ENCODE peak calls at places on chromosome 9, in four cellular contexts. One of them, this sample, is unnamed.

GRCh38 chr9:78919701-78920100 is 622.8 kb downstream of the PSAT1 start:
- DNase-seq in WERI-Rb-1: no peak
- DNase-seq in fibroblast of lung: no peak
- DNase-seq in A549: no peak
- DNase-seq in this sample: no peak

GRCh38 chr9:72680593-72681317 is 159.3 kb downstream of the TMC1 start:
- DNase-seq in WERI-Rb-1: no peak
- DNase-seq in A549: no peak
- DNase-seq in fibroblast of lung: no peak
- DNase-seq in this sample: no peak

GRCh38 chr9:114001794-114002261 is 76.3 kb downstream of the AMBP start:
- DNase-seq in WERI-Rb-1: no peak
- DNase-seq in fibroblast of lung: no peak
- DNase-seq in A549: no peak
- DNase-seq in this sample: no peak

GRCh38 chr9:96875460-96876142 is 21.3 kb upstream of the ZNF782 start:
- DNase-seq in fibroblast of lung: peak; percentile 83
- DNase-seq in A549: peak; percentile 91
- DNase-seq in WERI-Rb-1: peak; percentile 98
- DNase-seq in this sample: peak; percentile 83

GRCh38 chr9:110257097-110257955 is 1.0 kb upstream of the TXN start:
- DNase-seq in WERI-Rb-1: no peak
- DNase-seq in A549: no peak
- DNase-seq in fibroblast of lung: no peak
- DNase-seq in this sample: no peak

GRCh38 chr9:124179196-124180071 is 78.3 kb upstream of the NEK6 start:
- DNase-seq in fibroblast of lung: no peak
- DNase-seq in A549: no peak
- DNase-seq in WERI-Rb-1: no peak
- DNase-seq in this sample: no peak

GRCh38 chr9:14846871-14847311 is 63.3 kb downstream of the FREM1 start:
- DNase-seq in WERI-Rb-1: peak; percentile 87
- DNase-seq in A549: peak; percentile 44
- DNase-seq in fibroblast of lung: peak; percentile 26
- DNase-seq in this sample: peak; percentile 47

GRCh38 chr9:79273311-79273710 is 298.5 kb upstream of the TLE4 start:
- DNase-seq in WERI-Rb-1: no peak
- DNase-seq in A549: no peak
- DNase-seq in fibroblast of lung: no peak
- DNase-seq in this sample: no peak

GRCh38 chr9:5851445-5851844 is 18.5 kb upstream of the ERMP1 start:
- DNase-seq in A549: no peak
- DNase-seq in WERI-Rb-1: no peak
- DNase-seq in fibroblast of lung: peak; percentile 73
- DNase-seq in this sample: no peak

GRCh38 chr9:104740596-104740995 is 6.9 kb upstream of the NIPSNAP3A start:
- DNase-seq in fibroblast of lung: no peak
- DNase-seq in A549: peak; percentile 11
- DNase-seq in WERI-Rb-1: no peak
- DNase-seq in this sample: no peak

GRCh38 chr9:114291886-114292590 is 30.9 kb upstream of the ORM1 start:
- DNase-seq in fibroblast of lung: no peak
- DNase-seq in WERI-Rb-1: peak; percentile 4
- DNase-seq in A549: no peak
- DNase-seq in this sample: no peak

GRCh38 chr9:110065527-110065926 is 142.4 kb downstream of the C9orf152 start:
- DNase-seq in fibroblast of lung: peak; percentile 90
- DNase-seq in A549: no peak
- DNase-seq in WERI-Rb-1: no peak
- DNase-seq in this sample: no peak

GRCh38 chr9:87642330-87643110 is 83.4 kb upstream of the CTSL start:
- DNase-seq in A549: no peak
- DNase-seq in WERI-Rb-1: no peak
- DNase-seq in fibroblast of lung: peak; percentile 60
- DNase-seq in this sample: no peak

GRCh38 chr9:111900934-111901612 is 4.5 kb downstream of the UGCG start:
- DNase-seq in A549: no peak
- DNase-seq in WERI-Rb-1: no peak
- DNase-seq in fibroblast of lung: peak; percentile 46
- DNase-seq in this sample: no peak

GRCh38 chr9:133371261-133371711 is 4.6 kb downstream of the SURF4 start:
- DNase-seq in A549: no peak
- DNase-seq in fibroblast of lung: no peak
- DNase-seq in WERI-Rb-1: no peak
- DNase-seq in this sample: no peak
- TF ChIP-seq CTCF in A549: no peak
- TF ChIP-seq CTCF in fibroblast of lung: no peak
- TF ChIP-seq CTCF in WERI-Rb-1: peak; percentile 10
- TF ChIP-seq CTCF in this sample: no peak

DNA sequence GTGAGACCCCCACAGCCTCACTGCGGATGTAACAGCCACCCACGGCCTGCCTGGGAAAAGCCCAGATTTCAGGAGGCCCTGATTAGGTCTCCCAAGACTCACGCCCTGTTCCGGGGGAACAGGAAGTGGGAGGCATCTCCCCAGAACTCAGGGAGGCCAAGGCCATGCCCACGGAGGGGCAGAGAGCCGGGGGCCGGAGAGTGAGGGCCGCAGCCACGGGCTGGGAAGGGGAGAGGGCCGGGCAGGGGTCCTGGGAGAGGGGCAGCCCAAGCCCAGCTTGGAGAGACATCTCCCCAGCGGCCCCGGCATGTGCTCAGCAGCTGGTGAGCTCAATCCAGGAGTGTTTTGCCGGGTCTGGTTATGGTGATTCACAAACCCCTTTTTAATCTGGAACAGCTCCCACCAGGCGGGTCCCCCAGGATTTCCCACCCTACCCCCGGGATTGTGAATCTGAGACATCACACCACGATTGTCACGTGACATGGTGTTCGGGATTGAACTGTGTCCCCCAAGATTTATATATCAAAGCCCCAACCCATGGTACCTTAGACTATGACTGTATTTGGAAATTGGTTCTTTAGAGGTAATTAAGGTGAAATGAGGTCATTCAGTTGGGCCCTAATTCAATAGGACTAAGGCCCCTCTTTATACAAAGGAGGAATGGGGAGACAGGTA is 26.6 kb downstream of the KCNT1 start:
- DNase-seq in WERI-Rb-1: no peak
- DNase-seq in fibroblast of lung: no peak
- DNase-seq in A549: no peak
- DNase-seq in this sample: no peak
- H3K27ac ChIP-seq in WERI-Rb-1: no peak overlapping the region
- H3K27ac ChIP-seq in fibroblast of lung: no peak overlapping the region
- H3K27ac ChIP-seq in A549: no peak overlapping the region
- H3K27ac ChIP-seq in this sample: no peak overlapping the region

DNA sequence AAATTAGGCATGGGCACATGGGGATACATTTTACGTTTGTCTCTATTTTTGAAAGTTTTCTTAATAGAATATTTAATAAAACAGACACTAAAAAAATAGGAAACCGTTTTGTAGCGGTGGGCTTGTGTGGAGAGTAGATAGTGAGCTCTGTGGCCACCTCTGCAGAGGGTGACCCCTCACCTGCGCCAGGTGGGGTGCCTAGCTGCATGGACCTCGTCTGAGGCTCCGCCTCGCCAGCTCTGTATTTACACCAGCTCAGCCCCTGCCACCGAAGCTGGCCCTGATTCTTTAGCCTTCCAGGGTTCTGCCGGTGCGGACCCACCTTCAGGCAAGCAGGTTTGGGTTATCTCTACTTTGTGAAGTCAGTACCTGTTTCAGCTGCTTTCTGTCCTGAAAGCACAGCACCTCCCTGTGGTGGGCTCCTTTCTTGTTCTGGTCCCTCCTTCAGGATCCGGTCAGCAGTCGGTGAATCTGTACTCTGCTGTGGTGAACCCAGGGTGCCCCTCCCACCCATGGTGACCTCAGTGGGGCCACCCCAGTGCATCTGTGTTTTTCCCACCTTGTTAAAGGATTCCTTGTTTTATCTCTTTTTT is 105.2 kb upstream of the CACNA1B start:
- DNase-seq in A549: peak; percentile 18
- DNase-seq in WERI-Rb-1: peak; percentile 38
- DNase-seq in fibroblast of lung: no peak
- DNase-seq in this sample: no peak
- TF ChIP-seq CTCF in A549: peak; percentile 10
- TF ChIP-seq CTCF in WERI-Rb-1: peak; percentile 54
- TF ChIP-seq CTCF in fibroblast of lung: no peak
- TF ChIP-seq CTCF in this sample: peak; percentile 56

GRCh38 chr9:125970340-125970739 is 223.2 kb downstream of the PBX3 start:
- DNase-seq in fibroblast of lung: no peak
- DNase-seq in WERI-Rb-1: no peak
- DNase-seq in A549: no peak
- DNase-seq in this sample: no peak
- H3K27ac ChIP-seq in fibroblast of lung: no peak overlapping the region
- H3K27ac ChIP-seq in WERI-Rb-1: no peak overlapping the region
- H3K27ac ChIP-seq in A549: no peak overlapping the region
- H3K27ac ChIP-seq in this sample: no peak overlapping the region

GRCh38 chr9:86638109-86638508 is 283.9 kb upstream of the TUT7 start:
- DNase-seq in WERI-Rb-1: no peak
- DNase-seq in A549: no peak
- DNase-seq in fibroblast of lung: no peak
- DNase-seq in this sample: no peak

GRCh38 chr9:86641970-86642369 is 287.8 kb upstream of the TUT7 start:
- DNase-seq in A549: no peak
- DNase-seq in WERI-Rb-1: no peak
- DNase-seq in fibroblast of lung: no peak
- DNase-seq in this sample: no peak

GRCh38 chr9:86639287-86639686 is 285.1 kb upstream of the TUT7 start:
- DNase-seq in WERI-Rb-1: no peak
- DNase-seq in A549: no peak
- DNase-seq in fibroblast of lung: no peak
- DNase-seq in this sample: no peak

GRCh38 chr9:86637515-86637914 is 283.3 kb upstream of the TUT7 start:
- DNase-seq in fibroblast of lung: peak; percentile 65
- DNase-seq in A549: peak; percentile 20
- DNase-seq in WERI-Rb-1: peak; percentile 27
- DNase-seq in this sample: no peak

GRCh38 chr9:86639899-86640379 is 285.7 kb upstream of the TUT7 start:
- DNase-seq in A549: no peak
- DNase-seq in WERI-Rb-1: no peak
- DNase-seq in fibroblast of lung: no peak
- DNase-seq in this sample: no peak
- TF ChIP-seq CTCF in A549: no peak
- TF ChIP-seq CTCF in WERI-Rb-1: no peak
- TF ChIP-seq CTCF in fibroblast of lung: no peak
- TF ChIP-seq CTCF in this sample: peak; percentile 33

GRCh38 chr9:131811405-131811804 is 71.5 kb upstream of the RAPGEF1 start:
- DNase-seq in A549: no peak
- DNase-seq in WERI-Rb-1: no peak
- DNase-seq in fibroblast of lung: no peak
- DNase-seq in this sample: no peak
- H3K27ac ChIP-seq in A549: no peak overlapping the region
- H3K27ac ChIP-seq in WERI-Rb-1: no peak overlapping the region
- H3K27ac ChIP-seq in fibroblast of lung: no peak overlapping the region
- H3K27ac ChIP-seq in this sample: no peak overlapping the region

GRCh38 chr9:76458903-76459690 is at the start of gene GCNT1:
- DNase-seq in fibroblast of lung: peak; percentile 79
- DNase-seq in A549: peak; percentile 87
- DNase-seq in WERI-Rb-1: peak; percentile 94
- DNase-seq in this sample: peak; percentile 85

GRCh38 chr9:76456202-76456926 is 2.6 kb upstream of the GCNT1 start:
- DNase-seq in fibroblast of lung: peak; percentile 77
- DNase-seq in A549: peak; percentile 38
- DNase-seq in WERI-Rb-1: peak; percentile 14
- DNase-seq in this sample: no peak

GRCh38 chr9:76464706-76465105 is 5.7 kb downstream of the GCNT1 start:
- DNase-seq in A549: no peak
- DNase-seq in fibroblast of lung: peak; percentile 21
- DNase-seq in WERI-Rb-1: no peak
- DNase-seq in this sample: no peak

GRCh38 chr9:76463211-76463610 is 4.2 kb downstream of the GCNT1 start:
- DNase-seq in fibroblast of lung: no peak
- DNase-seq in A549: no peak
- DNase-seq in WERI-Rb-1: no peak
- DNase-seq in this sample: no peak

GRCh38 chr9:76459691-76460635 is 981 bp downstream of the GCNT1 start:
- DNase-seq in fibroblast of lung: peak; percentile 66
- DNase-seq in WERI-Rb-1: peak; percentile 57
- DNase-seq in A549: peak; percentile 29
- DNase-seq in this sample: peak; percentile 35
- TF ChIP-seq CTCF in fibroblast of lung: peak; percentile 42
- TF ChIP-seq CTCF in WERI-Rb-1: peak; percentile 44
- TF ChIP-seq CTCF in A549: no peak
- TF ChIP-seq CTCF in this sample: peak; percentile 44

DNA sequence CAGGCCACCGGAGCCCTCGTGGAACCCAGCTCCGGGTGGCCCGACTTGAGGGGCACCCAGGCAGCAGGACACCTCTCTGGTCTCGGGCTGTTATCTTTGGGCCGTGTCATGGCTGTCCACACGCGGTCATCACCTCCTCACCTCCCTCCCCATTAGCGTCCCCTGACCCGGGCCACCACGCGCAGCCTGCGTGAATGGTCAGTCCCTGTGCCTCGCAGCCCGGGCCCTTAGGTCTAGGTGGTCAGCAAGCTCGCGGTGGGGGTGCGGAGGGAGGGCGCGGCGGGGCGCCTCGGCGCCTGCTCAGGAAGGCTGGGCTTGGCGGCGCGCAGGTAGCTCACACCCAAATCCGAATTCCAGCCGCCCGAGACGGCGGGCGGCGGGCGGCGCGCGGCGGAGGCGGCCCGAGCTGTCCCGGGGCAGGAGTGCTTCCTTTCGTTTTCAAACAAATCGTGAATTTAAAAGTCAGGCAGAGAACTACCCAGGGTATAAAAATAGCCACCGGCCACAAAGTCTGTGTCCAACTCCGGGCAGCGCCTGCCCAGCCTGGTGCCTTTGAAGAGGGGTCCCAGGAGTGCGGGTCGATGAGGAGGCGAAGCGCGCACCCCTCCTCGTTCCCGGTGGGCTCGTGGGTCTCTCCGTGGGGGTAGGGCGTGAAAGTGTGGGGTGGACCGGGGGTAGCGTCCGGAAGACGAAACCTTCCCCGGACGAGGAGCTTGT is 1.0 kb upstream of the RXRA start:
- DNase-seq in A549: peak; percentile 39
- DNase-seq in fibroblast of lung: peak; percentile 49
- DNase-seq in WERI-Rb-1: no peak
- DNase-seq in this sample: no peak
- H3K27ac ChIP-seq in A549: peak overlapping the region; percentile 96
- H3K27ac ChIP-seq in fibroblast of lung: peak overlapping the region; percentile 83
- H3K27ac ChIP-seq in WERI-Rb-1: peak overlapping the region; percentile 85
- H3K27ac ChIP-seq in this sample: peak overlapping the region; percentile 99